ENCODE peak calls at places on chromosomes 1 and 21, in five cellular contexts. E is breast epithelium, P is testis, R is adrenal gland, Z is right lobe of liver. W is an unnamed sample.

GRCh38 chr1:10640079-10640578 is 156.3 kb downstream of the CASZ1 start:
- DNase-seq in E (no peak), P (no peak), R (peak; percentile 82), Z (no peak), W (no peak)

GRCh38 chr1:42454409-42454808 is 1.4 kb downstream of the ZMYND12 start:
- DNase-seq in E (no peak), P (no peak), R (no peak), Z (no peak), W (no peak)

GRCh38 chr21:44984428-44984791 is 44.6 kb downstream of the SLX9 start:
- DNase-seq in E (no peak), P (no peak), R (no peak), Z (no peak), W (no peak)

GRCh38 chr1:60388092-60388987 is 314.8 kb upstream of the C1orf87 start:
- DNase-seq in E (no peak), P (no peak), R (peak; percentile 51), Z (no peak), W (no peak)

GRCh38 chr1:965526-966134 is 652 bp upstream of the PLEKHN1 start:
- DNase-seq in E (no peak), P (no peak), R (no peak), Z (no peak), W (no peak)

GRCh38 chr1:8915446-8915845 is 30.2 kb upstream of the CA6 start:
- DNase-seq in E (no peak), P (no peak), R (no peak), Z (no peak), W (no peak)

GRCh38 chr21:34952701-34953100 is 96.4 kb downstream of the RUNX1 start:
- DNase-seq in E (no peak), P (no peak), R (no peak), Z (no peak), W (no peak)

GRCh38 chr1:34863501-34863900 is 4.0 kb upstream of the SMIM12 start:
- DNase-seq in E (no peak), P (no peak), R (no peak), Z (no peak), W (no peak)

GRCh38 chr1:44707112-44707881 is 23.7 kb downstream of the RNU5D-1 start:
- DNase-seq in E (no peak), P (no peak), R (no peak), Z (no peak), W (no peak)

GRCh38 chr1:26468911-26469310 is 3.3 kb upstream of the HMGN2 start:
- DNase-seq in E (no peak), P (peak; percentile 34), R (peak; percentile 92), Z (peak; percentile 48), W (peak; percentile 74)

GRCh38 chr1:51302746-51303145 is 27.6 kb downstream of the TTC39A start:
- DNase-seq in E (no peak), P (no peak), R (no peak), Z (no peak), W (no peak)

GRCh38 chr21:15057290-15057689 is 7.5 kb downstream of the NRIP1 start:
- DNase-seq in E (no peak), P (peak; percentile 43), R (no peak), Z (no peak), W (peak; percentile 46)

GRCh38 chr1:225652726-225653462 is at the start of gene ENAH:
- DNase-seq in E (peak; percentile 80), P (peak; percentile 83), R (peak; percentile 85), Z (peak; percentile 80), W (peak; percentile 78)

GRCh38 chr1:225650198-225650597 is 2.7 kb downstream of the ENAH start:
- DNase-seq in E (no peak), P (no peak), R (no peak), Z (no peak), W (no peak)

GRCh38 chr1:225651376-225651871 is 1.5 kb downstream of the ENAH start:
- DNase-seq in E (no peak), P (no peak), R (no peak), Z (no peak), W (no peak)

GRCh38 chr1:225653463-225654276 is 747 bp upstream of the ENAH start:
- DNase-seq in E (peak; percentile 78), P (peak; percentile 81), R (peak; percentile 87), Z (peak; percentile 67), W (peak; percentile 72)

GRCh38 chr1:225651872-225652725 is 824 bp downstream of the ENAH start:
- DNase-seq in E (no peak), P (peak; percentile 83), R (peak; percentile 67), Z (peak; percentile 52), W (no peak)
- TF ChIP-seq POLR2A in E (no peak), P (no peak), R (no peak), Z (no peak), W (no peak)

GRCh38 chr1:40664791-40665190 is 691 bp downstream of the RIMS3 start:
- DNase-seq in E (no peak), P (no peak), R (no peak), Z (no peak), W (no peak)
- H3K4me1 ChIP-seq in E (no peaks in the 10 kb centered on the region), P (peaks cover 6% of the 10 kb centered on the region), R (peaks cover 15% of the 10 kb centered on the region), Z (no peaks in the 10 kb centered on the region), W (peaks cover 28% of the 10 kb centered on the region)

GRCh38 chr1:156657161-156657970 is 15.4 kb downstream of the BCAN start:
- DNase-seq in E (peak; percentile 84), P (peak; percentile 85), R (peak; percentile 90), Z (peak; percentile 72), W (peak; percentile 83)

GRCh38 chr1:156657971-156658319 is 16.0 kb downstream of the BCAN start:
- DNase-seq in E (no peak), P (no peak), R (no peak), Z (no peak), W (no peak)

GRCh38 chr1:156655904-156656516 is 14.1 kb downstream of the BCAN start:
- DNase-seq in E (no peak), P (no peak), R (no peak), Z (no peak), W (no peak)

GRCh38 chr1:156655151-156655903 is 13.4 kb downstream of the BCAN start:
- DNase-seq in E (no peak), P (no peak), R (no peak), Z (no peak), W (no peak)

DNA sequence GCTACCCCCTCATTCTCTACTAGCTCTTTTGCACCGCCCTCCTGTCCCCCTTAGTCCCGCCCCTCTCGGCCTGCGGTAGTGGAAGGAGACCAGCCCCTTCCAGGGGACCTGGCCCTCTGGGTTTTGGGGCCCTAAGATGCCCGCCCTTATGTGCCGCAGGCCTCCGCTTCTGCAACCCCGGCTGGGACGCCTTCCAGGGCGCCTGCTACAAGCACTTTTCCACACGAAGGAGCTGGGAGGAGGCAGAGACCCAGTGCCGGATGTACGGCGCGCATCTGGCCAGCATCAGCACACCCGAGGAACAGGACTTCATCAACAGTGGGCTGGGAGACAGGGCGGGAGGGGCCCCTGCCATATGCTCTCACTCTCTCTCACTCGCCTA is 14.9 kb downstream of the BCAN start:
- DNase-seq in E (no peak), P (no peak), R (no peak), Z (no peak), W (no peak)
- H3K4me3 ChIP-seq in E (peak overlapping the region; percentile 43), P (no peak overlapping the region), R (peak overlapping the region; percentile 10), Z (no peak overlapping the region), W (no peak overlapping the region)

GRCh38 chr21:36316872-36317484 is 3.0 kb upstream of the MORC3 start:
- DNase-seq in E (no peak), P (no peak), R (peak; percentile 46), Z (no peak), W (no peak)

GRCh38 chr21:36320421-36321324 is 676 bp downstream of the MORC3 start:
- DNase-seq in E (peak; percentile 70), P (peak; percentile 72), R (peak; percentile 82), Z (peak; percentile 70), W (peak; percentile 71)

GRCh38 chr21:36321325-36322082 is 1.5 kb downstream of the MORC3 start:
- DNase-seq in E (no peak), P (peak; percentile 26), R (peak; percentile 54), Z (no peak), W (no peak)

GRCh38 chr21:36322083-36322424 is 2.1 kb downstream of the MORC3 start:
- DNase-seq in E (no peak), P (no peak), R (no peak), Z (no peak), W (no peak)

DNA sequence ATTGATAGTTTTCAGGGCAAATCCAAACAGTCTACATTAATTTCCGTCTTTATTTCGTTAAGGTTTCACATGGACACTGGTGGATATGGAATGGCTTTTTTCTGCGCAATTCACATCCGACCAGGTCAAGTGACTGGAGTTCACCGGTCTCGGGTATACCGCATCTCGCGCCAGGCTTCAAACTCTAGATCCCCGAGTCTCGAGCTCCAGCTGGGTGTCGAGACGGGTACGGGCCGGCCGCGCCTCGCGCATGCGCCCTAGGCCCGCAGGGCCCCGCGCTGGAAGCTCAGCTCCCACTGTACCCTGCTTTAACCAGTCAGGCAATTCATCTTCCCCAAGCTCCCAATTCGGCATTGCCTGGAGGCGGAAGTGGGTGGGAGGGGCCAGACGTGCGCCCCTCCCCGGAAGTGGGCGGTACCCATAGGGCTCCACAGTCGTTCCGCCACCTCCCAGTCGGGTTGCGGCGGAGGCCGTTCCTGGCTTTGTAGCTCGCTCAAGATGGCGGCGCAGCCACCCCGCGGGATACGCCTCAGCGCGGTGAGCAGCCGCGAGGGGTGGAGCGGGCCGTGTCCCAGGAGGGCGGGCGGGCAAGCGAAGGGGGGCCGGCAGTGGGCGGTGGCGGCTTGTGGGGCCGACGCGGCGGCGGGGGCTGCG is at the start of gene MORC3:
- DNase-seq in E (peak; percentile 98), P (peak; percentile 98), R (peak; percentile 99), Z (peak; percentile 98), W (peak; percentile 98)
- TF ChIP-seq POLR2A in E (peak; percentile 66), P (peak; percentile 72), R (peak; percentile 87), Z (peak; percentile 95), W (peak; percentile 88)

DNA sequence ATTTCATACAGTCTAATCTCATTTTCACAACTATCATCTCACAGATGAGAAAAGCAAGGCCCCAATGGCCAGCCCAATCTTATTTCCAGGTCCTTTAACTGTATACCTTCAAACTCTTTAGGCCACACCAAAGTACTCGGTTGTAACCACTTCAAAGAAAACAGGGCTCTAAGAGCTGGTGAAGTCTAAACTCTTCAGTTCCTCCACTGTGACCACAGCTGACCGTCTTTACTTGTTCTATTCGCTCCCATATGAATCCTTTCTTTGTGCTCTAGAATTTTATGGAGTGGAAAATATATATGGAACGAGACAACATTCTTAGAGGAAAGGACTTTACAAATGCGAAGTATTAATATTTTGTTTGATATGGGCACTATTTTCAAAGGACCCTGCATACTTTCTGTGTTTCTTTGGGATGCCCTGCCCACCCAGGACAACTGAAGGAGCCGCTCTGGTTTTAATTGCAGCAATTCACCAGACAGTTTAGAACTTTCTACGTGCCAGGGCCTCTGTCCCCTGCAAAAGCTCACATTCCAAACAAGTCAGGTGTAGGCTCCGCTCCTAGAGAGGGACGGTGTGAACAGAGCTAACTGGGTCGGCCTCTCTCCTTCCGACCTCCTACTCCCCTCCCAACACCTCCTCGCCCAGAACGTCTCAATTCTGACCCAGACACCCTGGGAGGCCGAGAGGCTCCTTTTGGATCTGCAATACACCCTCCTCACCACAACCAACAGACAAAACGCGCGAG is 15.7 kb downstream of the IER5 start:
- DNase-seq in E (no peak), P (no peak), R (no peak), Z (no peak), W (no peak)
- H3K4me1 ChIP-seq in E (peaks cover 22% of the 10 kb centered on the region), P (peaks cover 62% of the 10 kb centered on the region), R (peaks cover 55% of the 10 kb centered on the region), Z (no peaks in the 10 kb centered on the region), W (peaks cover 43% of the 10 kb centered on the region)

GRCh38 chr1:247077234-247077633 is 1.4 kb downstream of the ZNF670 start:
- DNase-seq in E (no peak), P (no peak), R (no peak), Z (no peak), W (no peak)
- H3K4me3 ChIP-seq in E (no peak overlapping the region), P (no peak overlapping the region), R (peak overlapping the region; percentile 89), Z (no peak overlapping the region), W (no peak overlapping the region)

GRCh38 chr21:25735895-25736597 is 1.3 kb downstream of the GABPA start:
- DNase-seq in E (no peak), P (no peak), R (no peak), Z (no peak), W (no peak)
- TF ChIP-seq POLR2A in E (no peak), P (no peak), R (no peak), Z (no peak), W (no peak)